ENCODE peak calls at places on chromosomes 13 and 19, in six cellular contexts. P is iris pigment epithelial cell; K is midbrain; C is effector memory CD4-positive, alpha-beta T cell; B is AML-193; A is stimulated activated CD4-positive, alpha-beta T cell treated with anti-CD3 and anti-CD28 coated beads, Interleukin-1b, Interleukin-23, amount 100 ng/mL, for 24 hours. J is an unnamed sample.

GRCh38 chr13:89393758-89394157 is 1722.6 kb downstream of the SLITRK5 start:
- DNase-seq in P (peak; percentile 14), K (no peak), C (no peak), B (no peak), A (no peak), J (no peak)

GRCh38 chr19:13029893-13030292 is 34.6 kb downstream of the NFIX start:
- DNase-seq in P (no peak), K (peak; percentile 77), C (no peak), B (no peak), A (no peak), J (no peak)

GRCh38 chr19:29260477-29261317 is 47.7 kb upstream of the UQCRFS1 start:
- DNase-seq in P (no peak), K (no peak), C (no peak), B (peak; percentile 39), A (no peak), J (no peak)

GRCh38 chr13:95301947-95302386 is 716 bp upstream of the ABCC4 start:
- DNase-seq in P (no peak), K (no peak), C (no peak), B (no peak), A (no peak), J (no peak)

GRCh38 chr19:43553656-43554055 is 20.7 kb downstream of the ZNF575 start:
- DNase-seq in P (no peak), K (no peak), C (no peak), B (no peak), A (no peak), J (no peak)

GRCh38 chr13:76226941-76227340 is 590.8 kb downstream of the LMO7 start:
- DNase-seq in P (no peak), K (no peak), C (no peak), B (no peak), A (no peak), J (peak; percentile 17)

GRCh38 chr13:85798999-85799646 is at the start of gene SLITRK6:
- DNase-seq in P (peak; percentile 77), K (no peak), C (no peak), B (no peak), A (no peak), J (no peak)

GRCh38 chr13:111540486-111540885 is 220.0 kb downstream of the TEX29 start:
- DNase-seq in P (no peak), K (no peak), C (no peak), B (no peak), A (no peak), J (no peak)

GRCh38 chr13:33099860-33100259 is 83.6 kb downstream of the KL start:
- DNase-seq in P (no peak), K (no peak), C (no peak), B (no peak), A (no peak), J (no peak)

GRCh38 chr13:110327036-110327790 is 20.1 kb downstream of the COL4A2 start:
- DNase-seq in P (peak; percentile 58), K (no peak), C (no peak), B (no peak), A (no peak), J (no peak)

GRCh38 chr19:50486823-50487515 is 10.3 kb upstream of the GARIN5A start:
- DNase-seq in P (peak; percentile 47), K (no peak), C (no peak), B (no peak), A (peak; percentile 29), J (peak; percentile 16)

GRCh38 chr13:105033999-105034398 is 1501.5 kb downstream of the EFNB2 start:
- DNase-seq in P (no peak), K (no peak), C (no peak), B (no peak), A (no peak), J (no peak)

GRCh38 chr19:11281336-11282049 is 14.5 kb upstream of the TSPAN16 start:
- DNase-seq in P (no peak), K (no peak), C (no peak), B (no peak), A (no peak), J (peak; percentile 61)

GRCh38 chr19:56566904-56567273 is 379 bp upstream of the ZNF470 start:
- DNase-seq in P (peak; percentile 42), K (no peak), C (no peak), B (no peak), A (peak; percentile 4), J (no peak)

GRCh38 chr13:30376426-30377311 is 45.6 kb upstream of the UBE2L5 start:
- DNase-seq in P (no peak), K (no peak), C (peak; percentile 55), B (peak; percentile 86), A (no peak), J (no peak)

GRCh38 chr13:40664100-40665060 is 2.1 kb downstream of the FOXO1 start:
- DNase-seq in P (peak; percentile 58), K (peak; percentile 72), C (peak; percentile 57), B (no peak), A (no peak), J (peak; percentile 53)

GRCh38 chr13:73776137-73776785 is 357.9 kb downstream of the KLF12 start:
- DNase-seq in P (no peak), K (peak; percentile 24), C (no peak), B (no peak), A (no peak), J (no peak)

GRCh38 chr19:7868326-7868670 is 5.9 kb downstream of the PRR36 start:
- DNase-seq in P (no peak), K (no peak), C (no peak), B (no peak), A (no peak), J (no peak)

GRCh38 chr19:52541608-52542007 is 14.1 kb downstream of the ZNF808 start:
- DNase-seq in P (no peak), K (no peak), C (no peak), B (no peak), A (no peak), J (no peak)

GRCh38 chr19:30785728-30786127 is 413.5 kb downstream of the ZNF536 start:
- DNase-seq in P (no peak), K (no peak), C (no peak), B (no peak), A (no peak), J (no peak)

GRCh38 chr13:42355841-42356575 is 84.1 kb downstream of the AKAP11 start:
- DNase-seq in P (no peak), K (no peak), C (no peak), B (no peak), A (no peak), J (no peak)

GRCh38 chr13:48299591-48299990 is 4.0 kb upstream of the RB1 start:
- DNase-seq in P (no peak), K (no peak), C (no peak), B (no peak), A (no peak), J (no peak)

GRCh38 chr19:33293255-33294057 is 8.9 kb downstream of the CEBPA start:
- DNase-seq in P (peak; percentile 82), K (no peak), C (no peak), B (peak; percentile 86), A (no peak), J (peak; percentile 83)

GRCh38 chr13:102799544-102800144 is 725 bp downstream of the BIVM start:
- DNase-seq in P (peak; percentile 27), K (peak; percentile 69), C (no peak), B (no peak), A (no peak), J (peak; percentile 26)

GRCh38 chr19:38173324-38174041 is 50.5 kb downstream of the DPF1 start:
- DNase-seq in P (no peak), K (peak; percentile 90), C (no peak), B (no peak), A (no peak), J (no peak)

GRCh38 chr13:49580980-49581680 is 4.2 kb downstream of the RCBTB1 start:
- DNase-seq in P (no peak), K (no peak), C (no peak), B (no peak), A (no peak), J (peak; percentile 6)

GRCh38 chr13:109684836-109685602 is 101.4 kb downstream of the IRS2 start:
- DNase-seq in P (no peak), K (peak; percentile 34), C (no peak), B (no peak), A (no peak), J (no peak)

GRCh38 chr13:71864981-71865857 is 1.8 kb downstream of the DACH1 start:
- DNase-seq in P (peak; percentile 21), K (no peak), C (no peak), B (no peak), A (no peak), J (peak; percentile 11)

GRCh38 chr13:99657848-99658265 is 156.6 kb downstream of the TM9SF2 start:
- DNase-seq in P (peak; percentile 29), K (peak; percentile 21), C (no peak), B (no peak), A (no peak), J (peak; percentile 17)

GRCh38 chr19:55466246-55466614 is 1.7 kb upstream of the C19orf85 start:
- DNase-seq in P (no peak), K (no peak), C (no peak), B (no peak), A (no peak), J (no peak)

GRCh38 chr19:4140237-4140711 is 13.2 kb upstream of the CREB3L3 start:
- DNase-seq in P (peak; percentile 80), K (peak; percentile 37), C (no peak), B (peak; percentile 51), A (no peak), J (peak; percentile 68)

GRCh38 chr13:98216135-98216565 is 39.1 kb upstream of the RNF113B start:
- DNase-seq in P (peak; percentile 86), K (no peak), C (no peak), B (no peak), A (no peak), J (peak; percentile 80)

GRCh38 chr19:28701491-28701890 is 511.5 kb downstream of the UQCRFS1 start:
- DNase-seq in P (no peak), K (no peak), C (no peak), B (no peak), A (no peak), J (peak; percentile 0)

GRCh38 chr13:33611016-33611805 is 206.7 kb upstream of the RFC3 start:
- DNase-seq in P (peak; percentile 82), K (peak; percentile 76), C (no peak), B (no peak), A (no peak), J (peak; percentile 78)

GRCh38 chr13:78784017-78784745 is 125.2 kb upstream of the OBI1 start:
- DNase-seq in P (no peak), K (no peak), C (no peak), B (no peak), A (no peak), J (no peak)

GRCh38 chr19:39112338-39112890 is 13.2 kb upstream of the PAK4 start:
- DNase-seq in P (no peak), K (no peak), C (no peak), B (no peak), A (no peak), J (no peak)